ENCODE peak calls at places on chromosomes 4 and X, in nine cellular contexts. H is WTC11, X is activated B cell treated with CpG ODN at 0.5 μM for 24 hours, Z is AG09319, C is type B pancreatic cell, P is glutamatergic neuron, Y is adrenal gland, I is cardiac muscle cell, F is NB4. O is an unnamed sample.

GRCh38 chr4:5812506-5813229 is 80.2 kb downstream of the CRMP1 start:
- DNase-seq in Y (peak; percentile 40), X (no peak), H (no peak), P (no peak), C (no peak), I (peak; percentile 84), Z (peak; percentile 49), F (peak; percentile 84), O (no peak)

GRCh38 chr4:10620935-10621488 is 63.6 kb downstream of the CLNK start:
- DNase-seq in P (no peak), I (no peak), Y (peak; percentile 18), F (no peak), C (no peak), X (no peak), Z (no peak), H (no peak), O (no peak)

GRCh38 chr4:62953752-62954151 is 1455.5 kb downstream of the TECRL start:
- DNase-seq in Z (no peak), X (no peak), I (no peak), C (no peak), Y (no peak), P (no peak), F (no peak), H (no peak), O (no peak)

GRCh38 chr4:8290701-8290970 is 21.1 kb downstream of the HTRA3 start:
- DNase-seq in H (no peak), Y (no peak), I (no peak), X (no peak), C (no peak), Z (no peak), P (peak; percentile 14), F (no peak), O (no peak)

GRCh38 chrX:47311857-47312774 is 58.3 kb upstream of the ZNF157 start:
- DNase-seq in H (peak; percentile 56), I (peak; percentile 80), Y (no peak), C (no peak), X (no peak), P (peak; percentile 24), Z (peak; percentile 37), F (peak; percentile 69), O (peak; percentile 31)

GRCh38 chr4:3387943-3388348 is 53.8 kb upstream of the HGFAC start:
- DNase-seq in Y (peak; percentile 74), H (no peak), Z (no peak), C (no peak), F (peak; percentile 56), P (no peak), X (peak; percentile 46), I (peak; percentile 27), O (no peak)

GRCh38 chr4:33494150-33494549 is 2750.2 kb downstream of the ARAP2 start:
- DNase-seq in P (no peak), X (no peak), Y (no peak), I (peak; percentile 55), H (no peak), F (peak; percentile 11), C (no peak), Z (no peak), O (no peak)

GRCh38 chr4:145882594-145882993 is 56.0 kb downstream of the ZNF827 start:
- DNase-seq in F (no peak), Y (no peak), H (no peak), C (no peak), I (no peak), P (no peak), Z (no peak), X (no peak), O (no peak)

DNA sequence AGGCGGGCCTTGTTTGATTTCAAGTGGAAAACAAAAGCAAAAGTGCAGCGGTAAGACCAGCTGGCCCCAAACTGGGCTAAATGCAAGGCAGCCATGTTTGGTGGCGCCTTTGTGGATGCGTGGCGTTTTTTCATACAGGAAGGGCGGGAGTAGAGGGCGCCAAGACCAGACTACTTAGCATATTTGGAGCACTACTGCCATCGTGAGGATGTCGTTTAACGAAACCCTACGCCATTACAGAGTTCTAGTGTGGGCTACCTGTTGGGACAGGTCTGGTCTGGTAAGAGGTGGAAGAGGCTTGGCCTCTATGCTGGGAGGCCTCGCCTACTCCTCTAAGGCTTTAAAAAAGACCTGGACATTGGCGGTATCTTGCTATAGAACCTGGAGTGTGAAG is 230.7 kb upstream of the STK26 start:
- DNase-seq in Z (peak; percentile 90), X (no peak), F (no peak), I (no peak), P (no peak), Y (peak; percentile 93), H (no peak), C (no peak), O (peak; percentile 82)
- TF ChIP-seq CTCF in Z (peak; percentile 39), X (no peak), F (no peak), I (no peak), P (no peak), Y (no peak), H (no peak), C (no peak), O (no peak)

GRCh38 chr4:2387829-2388228 is 30.6 kb downstream of the ZFYVE28 start:
- DNase-seq in H (no peak), X (no peak), Z (no peak), I (no peak), P (no peak), Y (no peak), F (no peak), C (no peak), O (no peak)

GRCh38 chr4:2385450-2386020 is 32.9 kb downstream of the ZFYVE28 start:
- DNase-seq in Z (no peak), P (no peak), I (no peak), H (no peak), F (no peak), Y (no peak), C (no peak), X (no peak), O (no peak)

GRCh38 chr4:2386717-2387116 is 31.7 kb downstream of the ZFYVE28 start:
- DNase-seq in F (no peak), H (no peak), P (no peak), I (no peak), X (no peak), Y (no peak), C (no peak), Z (no peak), O (no peak)

GRCh38 chr4:2387205-2387604 is 31.2 kb downstream of the ZFYVE28 start:
- DNase-seq in F (no peak), X (no peak), I (no peak), H (no peak), Y (no peak), C (no peak), P (no peak), Z (no peak), O (no peak)

DNA sequence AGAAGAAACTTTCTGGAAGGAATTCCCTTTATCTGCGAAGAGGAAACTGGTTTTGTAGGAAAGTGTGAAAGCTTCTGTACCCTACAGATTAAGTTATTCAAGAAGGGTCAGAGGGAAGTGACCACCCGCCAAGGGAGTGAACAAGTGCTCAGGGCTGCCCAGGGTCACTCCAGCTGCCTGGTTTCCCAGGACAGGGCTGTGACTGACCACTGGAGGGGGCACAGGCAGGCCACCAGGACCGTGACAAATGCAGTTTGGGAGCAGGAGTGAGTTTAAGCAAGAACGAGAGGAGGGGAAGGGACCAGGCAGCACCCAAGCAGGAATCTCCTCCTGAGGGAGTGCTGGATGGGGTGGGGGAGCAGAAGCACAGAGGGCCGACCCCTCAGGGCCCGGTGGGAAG is 34.2 kb downstream of the ZFYVE28 start:
- DNase-seq in F (no peak), Y (no peak), Z (no peak), H (no peak), X (no peak), I (no peak), P (no peak), C (no peak), O (no peak)
- TF ChIP-seq CTCF in F (no peak), Y (no peak), Z (no peak), H (no peak), X (no peak), I (no peak), P (no peak), C (peak; percentile 26), O (no peak)

GRCh38 chrX:129721870-129722269 is 16.9 kb upstream of the XPNPEP2 start:
- DNase-seq in F (no peak), I (no peak), Z (no peak), C (no peak), X (no peak), P (no peak), H (no peak), Y (no peak), O (no peak)

GRCh38 chrX:129724767-129725166 is 14.0 kb upstream of the XPNPEP2 start:
- DNase-seq in C (no peak), Y (no peak), X (no peak), F (no peak), I (no peak), P (no peak), Z (no peak), H (no peak), O (no peak)

GRCh38 chrX:129728061-129728460 is 10.7 kb upstream of the XPNPEP2 start:
- DNase-seq in I (no peak), X (no peak), Y (no peak), C (no peak), Z (no peak), P (no peak), F (no peak), H (no peak), O (no peak)

GRCh38 chrX:129723511-129723910 is 15.3 kb upstream of the XPNPEP2 start:
- DNase-seq in I (no peak), F (no peak), Z (no peak), P (no peak), C (no peak), X (no peak), Y (no peak), H (no peak), O (no peak)

DNA sequence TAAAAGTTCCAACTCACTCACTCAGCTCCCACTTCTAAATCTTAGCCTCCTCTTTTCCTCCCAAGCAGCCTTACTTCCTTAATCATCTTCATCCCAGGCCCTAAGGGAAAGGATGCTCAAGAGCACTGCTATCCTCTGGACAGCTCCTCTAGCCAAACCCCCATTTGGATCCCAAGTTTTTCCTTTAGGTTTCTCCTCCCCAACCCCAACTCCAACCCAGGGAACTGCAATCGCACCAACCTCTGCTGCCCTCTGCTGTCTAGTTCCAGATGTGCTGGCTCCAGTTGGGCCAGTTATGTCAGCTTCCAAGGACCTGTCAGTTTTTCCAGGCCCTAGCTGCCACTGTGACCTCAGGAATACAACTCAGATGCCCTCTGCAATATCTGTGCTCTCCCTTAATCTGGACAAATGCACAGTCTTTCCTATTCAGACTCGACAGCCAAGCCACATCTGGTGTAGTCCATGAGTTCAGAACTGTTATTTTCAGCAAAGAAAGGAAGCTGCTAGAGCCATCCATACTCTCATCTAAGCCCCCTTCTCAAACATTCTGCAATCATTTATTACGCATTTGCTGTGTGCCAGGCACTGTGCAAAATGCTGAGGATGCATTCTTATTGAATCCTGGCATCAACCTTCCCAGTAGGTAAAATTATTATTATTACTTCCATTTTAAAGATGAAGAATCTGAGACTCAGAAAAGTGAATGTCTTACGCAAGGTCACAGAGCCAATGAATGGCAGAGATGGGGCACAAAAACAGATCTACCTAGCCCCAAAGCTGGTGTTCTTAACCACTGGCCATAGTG is 12.3 kb upstream of the XPNPEP2 start:
- DNase-seq in Y (peak; percentile 70), F (peak; percentile 41), X (no peak), Z (no peak), P (peak; percentile 62), C (no peak), I (peak; percentile 75), H (peak; percentile 79), O (peak; percentile 24)
- TF ChIP-seq CTCF in Y (peak; percentile 82), F (peak; percentile 59), X (no peak), Z (peak; percentile 83), P (no peak), C (peak; percentile 77), I (peak; percentile 70), H (peak; percentile 56), O (peak; percentile 20)

DNA sequence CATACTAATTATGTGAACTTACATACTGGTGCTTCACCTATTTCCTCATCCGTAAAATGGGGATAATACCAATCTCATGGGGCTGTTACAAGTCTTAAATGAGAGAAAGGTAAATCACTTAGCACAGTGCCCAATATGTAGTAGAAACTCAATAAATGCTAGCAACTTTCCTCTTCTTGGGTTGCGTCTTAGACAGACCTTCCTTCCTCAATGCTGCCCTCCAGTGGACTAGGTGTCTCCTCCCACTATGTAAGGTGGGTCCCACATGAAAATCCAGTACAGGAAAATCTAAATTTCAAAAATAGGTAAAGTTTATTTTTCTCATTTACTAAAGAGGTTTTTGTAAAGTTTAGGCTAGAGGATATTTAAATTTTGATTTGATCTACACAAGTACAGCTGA is 20.6 kb downstream of the ZDHHC9 start:
- DNase-seq in I (peak; percentile 65), Y (peak; percentile 39), X (no peak), C (no peak), P (peak; percentile 22), Z (no peak), F (peak; percentile 70), H (peak; percentile 14), O (peak; percentile 45)
- TF ChIP-seq CTCF in I (peak; percentile 62), Y (peak; percentile 47), X (no peak), C (peak; percentile 74), P (peak; percentile 20), Z (peak; percentile 48), F (peak; percentile 67), H (no peak), O (peak; percentile 73)

O was measured in CD4-positive, alpha-beta T cell.